ENCODE peak calls at places on chromosomes 4 and X, in four cellular contexts. L is GM12878, C is K562, G is HepG2. M is an unnamed sample.

GRCh38 chr4:121711263-121712000 is 14.7 kb upstream of the ANXA5 start:
- DNase-seq in L (no peak), C (peak), G (peak), M (peak)

GRCh38 chr4:137705171-137705783 is 173.0 kb upstream of the PCDH18 start:
- DNase-seq in L (no peak), C (no peak), G (no peak), M (no peak)

GRCh38 chr4:83961575-83961974 is 425.7 kb downstream of the GPAT3 start:
- DNase-seq in L (no peak), C (peak), G (no peak), M (no peak)

GRCh38 chrX:134603806-134604700 is 54.2 kb downstream of the PLAC1 start:
- DNase-seq in L (no peak), C (no peak), G (no peak), M (no peak)

GRCh38 chr4:16450724-16451123 is 224.5 kb upstream of the TAPT1 start:
- DNase-seq in L (no peak), C (no peak), G (no peak), M (no peak)

GRCh38 chr4:190015538-190016368 is 11.3 kb downstream of the FRG2 start:
- DNase-seq in L (no peak), C (no peak), G (no peak), M (peak)

GRCh38 chrX:96436105-96436504 is 248.5 kb upstream of the DIAPH2 start:
- DNase-seq in L (no peak), C (no peak), G (no peak), M (no peak)

GRCh38 chr4:85825937-85826678 is 351.2 kb downstream of the ARHGAP24 start:
- DNase-seq in L (no peak), C (no peak), G (peak), M (peak)

GRCh38 chr4:185801471-185801870 is 10.5 kb downstream of the SORBS2 start:
- DNase-seq in L (no peak), C (no peak), G (no peak), M (no peak)

GRCh38 chrX:101539116-101539515 is 11.2 kb upstream of the ARMCX1 start:
- DNase-seq in L (no peak), C (no peak), G (no peak), M (no peak)

GRCh38 chr4:139619644-139620043 is 46.0 kb upstream of the MGST2 start:
- DNase-seq in L (no peak), C (no peak), G (peak), M (no peak)

DNA sequence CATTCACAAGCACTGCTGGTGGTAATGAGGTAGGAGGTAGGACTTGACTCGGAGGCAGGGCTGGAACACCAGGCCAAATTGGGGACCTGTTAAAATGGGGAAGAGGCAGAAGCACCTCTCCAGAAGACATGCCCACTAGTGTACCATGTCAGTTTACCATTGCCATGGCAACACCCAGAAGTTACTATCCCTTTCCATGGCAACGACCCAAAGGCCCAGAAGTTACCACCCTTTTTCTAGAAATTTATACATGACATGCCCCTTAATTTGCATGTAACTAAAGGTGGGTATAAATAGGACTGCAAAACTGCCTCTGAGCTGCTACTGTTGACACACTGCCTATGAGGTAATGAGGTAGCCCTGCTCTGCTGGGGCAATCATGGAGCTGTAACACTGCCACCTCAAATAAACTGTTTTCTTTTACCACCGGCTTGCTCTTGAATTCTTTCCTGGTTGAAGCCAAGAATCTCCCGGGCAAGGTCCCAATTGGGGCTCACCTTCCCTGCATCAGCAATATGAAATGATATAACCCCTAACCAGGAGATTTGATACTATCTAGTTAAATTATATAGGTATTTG is 13.9 kb upstream of the BEX4 start:
- DNase-seq in L (no peak), C (no peak), G (no peak), M (no peak)
- TF ChIP-seq BRCA1 in L (no peak), C (no peak), G (no peak), M (no peak)

GRCh38 chr4:82790060-82790660 is 8.4 kb downstream of the SCD5 start:
- DNase-seq in L (no peak), C (no peak), G (no peak), M (no peak)

GRCh38 chr4:82791179-82791578 is 7.4 kb downstream of the SCD5 start:
- DNase-seq in L (no peak), C (no peak), G (no peak), M (no peak)

GRCh38 chr4:82797048-82797590 is 1.5 kb downstream of the SCD5 start:
- DNase-seq in L (no peak), C (no peak), G (no peak), M (no peak)

GRCh38 chr4:82789377-82789776 is 9.2 kb downstream of the SCD5 start:
- DNase-seq in L (no peak), C (no peak), G (no peak), M (no peak)

GRCh38 chr4:82792912-82793649 is 5.5 kb downstream of the SCD5 start:
- DNase-seq in L (no peak), C (no peak), G (no peak), M (no peak)
- TF ChIP-seq BRCA1 in L (no peak), C (no peak), G (no peak), M (no peak)

GRCh38 chrX:133523094-133523493 is 107.8 kb upstream of the GPC4 start:
- DNase-seq in L (no peak), C (no peak), G (no peak), M (no peak)
- TF ChIP-seq BRCA1 in L (no peak), C (no peak), G (no peak), M (no peak)

DNA sequence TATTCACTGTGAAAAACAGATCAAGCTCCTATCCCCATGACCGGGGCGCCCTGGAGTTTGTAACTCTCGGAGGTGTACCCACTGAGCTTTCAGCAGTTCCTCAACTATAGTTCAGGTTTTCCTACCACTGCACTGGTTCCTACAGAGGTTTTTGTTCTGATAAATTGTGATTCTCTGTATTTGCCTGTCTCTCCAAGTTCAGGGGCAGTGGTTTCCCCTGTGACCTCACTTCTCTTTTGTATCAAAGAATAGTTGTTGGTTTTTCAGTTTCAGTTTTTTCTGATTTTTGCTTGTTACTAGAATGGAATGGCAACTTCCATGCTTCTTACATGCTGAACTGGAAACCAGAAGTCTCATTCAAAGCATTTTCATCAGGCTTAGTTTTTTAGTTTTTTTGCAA is 56.8 kb upstream of the PLS3 start:
- DNase-seq in L (peak), C (no peak), G (no peak), M (no peak)
- TF ChIP-seq BRCA1 in L (no peak), C (no peak), G (no peak), M (no peak)

GRCh38 chr4:150126880-150127236 is 48.6 kb downstream of the DCLK2 start:
- DNase-seq in L (peak), C (no peak), G (no peak), M (no peak)
- TF ChIP-seq BRCA1 in L (no peak), C (no peak), G (no peak), M (no peak)

M was measured in H1.